ENCODE peak calls at places on chromosomes 16 and 17, in four cellular contexts. X, T, P and M are unnamed samples.

GRCh38 chr16:50152386-50152806 is 710 bp upstream of the TENT4B start:
- DNase-seq in X (no peak), T (no peak), P (no peak), M (peak; percentile 74)

GRCh38 chr16:4703906-4704305 is 10.5 kb downstream of the NUDT16L1 start:
- DNase-seq in X (no peak), T (no peak), P (no peak), M (no peak)

GRCh38 chr17:80632046-80632581 is 87.5 kb downstream of the RPTOR start:
- DNase-seq in X (no peak), T (no peak), P (no peak), M (no peak)

GRCh38 chr17:14123579-14124278 is 54.4 kb downstream of the COX10 start:
- DNase-seq in X (no peak), T (no peak), P (no peak), M (no peak)

GRCh38 chr17:10435096-10435495 is 13.3 kb upstream of the MYH8 start:
- DNase-seq in X (no peak), T (no peak), P (no peak), M (no peak)

GRCh38 chr17:6455321-6455705 is 11.1 kb downstream of the PIMREG start:
- DNase-seq in X (no peak), T (no peak), P (no peak), M (peak; percentile 38)

GRCh38 chr16:9033125-9033830 is 58.2 kb upstream of the HAPSTR1 start:
- DNase-seq in X (peak; percentile 25), T (no peak), P (no peak), M (no peak)

GRCh38 chr17:32876414-32877163 is at the start of gene MYO1D:
- DNase-seq in X (no peak), T (no peak), P (peak; percentile 84), M (peak; percentile 56)

GRCh38 chr17:59002848-59003247 is 103.8 kb downstream of the TRIM37 start:
- DNase-seq in X (no peak), T (no peak), P (no peak), M (no peak)

GRCh38 chr17:16140854-16141253 is 74.5 kb downstream of the NCOR1 start:
- DNase-seq in X (no peak), T (no peak), P (no peak), M (no peak)

GRCh38 chr17:70313031-70313430 is 143.7 kb downstream of the KCNJ2 start:
- DNase-seq in X (no peak), T (no peak), P (no peak), M (no peak)

GRCh38 chr17:44122825-44123355 is 551 bp downstream of the HDAC5 start:
- DNase-seq in X (no peak), T (no peak), P (no peak), M (peak; percentile 57)

GRCh38 chr16:31213877-31214704 is at the start of gene TRIM72:
- DNase-seq in X (no peak), T (no peak), P (no peak), M (no peak)

GRCh38 chr17:77471984-77472836 is 331.4 kb downstream of the SEC14L1 start:
- DNase-seq in X (no peak), T (no peak), P (no peak), M (no peak)

GRCh38 chr17:81509048-81509686 is 3.4 kb downstream of the ACTG1 start:
- DNase-seq in X (peak; percentile 43), T (no peak), P (no peak), M (peak; percentile 20)

GRCh38 chr17:74272731-74273201 is 1.3 kb upstream of the DNAI2 start:
- DNase-seq in X (no peak), T (no peak), P (no peak), M (no peak)

GRCh38 chr16:31223044-31223443 is 6.1 kb upstream of the PYDC1 start:
- DNase-seq in X (no peak), T (no peak), P (no peak), M (no peak)

GRCh38 chr17:10738516-10739258 is 8.9 kb upstream of the TMEM220 start:
- DNase-seq in X (no peak), T (no peak), P (no peak), M (no peak)

GRCh38 chr16:89013111-89013510 is 36.1 kb upstream of the CBFA2T3 start:
- DNase-seq in X (no peak), T (no peak), P (peak; percentile 32), M (no peak)

GRCh38 chr16:89010210-89010925 is 33.4 kb upstream of the CBFA2T3 start:
- DNase-seq in X (no peak), T (no peak), P (peak; percentile 44), M (no peak)

GRCh38 chr16:89012622-89012995 is 35.6 kb upstream of the CBFA2T3 start:
- DNase-seq in X (no peak), T (no peak), P (peak; percentile 17), M (no peak)

GRCh38 chr16:89013692-89014455 is 36.9 kb upstream of the CBFA2T3 start:
- DNase-seq in X (no peak), T (no peak), P (peak; percentile 53), M (no peak)

DNA sequence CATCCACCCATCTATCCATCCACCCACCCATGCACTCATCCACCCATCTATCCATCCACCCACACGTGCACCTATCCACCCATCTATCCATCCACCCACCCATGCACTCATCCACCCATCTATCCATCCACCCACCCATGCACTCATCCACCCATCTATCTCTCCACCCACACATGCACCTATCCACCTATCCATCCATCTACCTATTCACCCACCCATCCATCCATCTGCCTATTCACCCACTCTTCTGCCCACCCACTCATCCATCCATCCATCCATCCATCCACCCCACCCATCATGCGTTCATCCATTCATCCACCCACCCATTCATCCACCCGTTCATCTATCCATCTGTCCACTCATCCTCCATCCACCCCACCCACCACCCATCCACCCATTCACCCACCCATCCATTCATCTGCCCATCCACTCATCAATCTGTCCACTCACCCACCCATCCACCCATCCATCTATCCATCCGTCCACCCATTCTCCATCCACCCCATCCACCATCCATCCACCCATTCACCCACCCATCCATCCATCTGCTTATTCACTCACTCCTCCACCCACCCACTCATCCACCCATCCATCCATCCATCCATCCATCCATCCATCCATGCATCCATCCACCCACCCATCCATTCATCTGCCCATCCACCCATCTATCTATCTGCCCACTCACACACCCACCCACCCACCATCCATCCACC is 35.1 kb upstream of the CBFA2T3 start:
- DNase-seq in X (no peak), T (no peak), P (peak; percentile 11), M (no peak)
- H3K27me3 ChIP-seq in X (no peaks in the 10 kb centered on the region), T (no peaks in the 10 kb centered on the region), P (peaks cover 58% of the 10 kb centered on the region), M (no peaks in the 10 kb centered on the region)

GRCh38 chr17:8175795-8176196 is 384 bp downstream of the TMEM107 start:
- DNase-seq in X (peak; percentile 30), T (no peak), P (peak; percentile 70), M (no peak)

GRCh38 chr17:8173056-8173870 is 2.9 kb downstream of the TMEM107 start:
- DNase-seq in X (peak; percentile 88), T (peak; percentile 96), P (peak; percentile 85), M (peak; percentile 92)

GRCh38 chr17:8176998-8177731 is 985 bp upstream of the TMEM107 start:
- DNase-seq in X (no peak), T (no peak), P (no peak), M (no peak)

GRCh38 chr17:8176197-8176940 is at the start of gene TMEM107:
- DNase-seq in X (peak; percentile 91), T (no peak), P (peak; percentile 92), M (peak; percentile 86)

DNA sequence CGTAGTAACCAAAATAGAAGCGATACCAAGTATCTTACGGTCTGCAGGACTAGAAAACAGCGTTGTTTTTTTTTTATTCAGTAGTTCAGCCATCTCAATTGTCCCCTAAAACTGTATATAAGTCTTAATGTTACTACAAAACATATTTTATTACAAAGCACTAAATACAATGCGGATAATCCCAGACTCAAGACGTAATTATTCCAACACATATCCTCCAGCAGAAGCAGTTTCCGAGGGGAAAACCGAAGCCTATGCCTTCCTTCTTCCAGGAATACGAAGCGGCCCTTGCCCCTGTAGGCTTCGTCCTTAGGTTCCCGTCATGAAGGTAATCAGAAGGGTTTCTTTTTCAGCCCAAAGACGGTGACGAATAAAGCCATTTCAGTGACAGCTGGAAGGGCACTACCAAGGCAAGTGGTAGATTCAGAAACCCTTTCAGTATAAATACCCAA is 2.3 kb downstream of the TMEM107 start:
- DNase-seq in X (no peak), T (no peak), P (no peak), M (no peak)
- H3K4me3 ChIP-seq in X (peak overlapping the region; percentile 21), T (peak overlapping the region; percentile 60), P (peak overlapping the region; percentile 54), M (peak overlapping the region; percentile 52)

GRCh38 chr17:72163474-72163873 is 42.7 kb downstream of the SOX9 start:
- DNase-seq in X (no peak), T (no peak), P (no peak), M (no peak)
- H3K27me3 ChIP-seq in X (no peaks in the 10 kb centered on the region), T (peaks cover 3% of the 10 kb centered on the region), P (no peaks in the 10 kb centered on the region), M (no peaks in the 10 kb centered on the region)

DNA sequence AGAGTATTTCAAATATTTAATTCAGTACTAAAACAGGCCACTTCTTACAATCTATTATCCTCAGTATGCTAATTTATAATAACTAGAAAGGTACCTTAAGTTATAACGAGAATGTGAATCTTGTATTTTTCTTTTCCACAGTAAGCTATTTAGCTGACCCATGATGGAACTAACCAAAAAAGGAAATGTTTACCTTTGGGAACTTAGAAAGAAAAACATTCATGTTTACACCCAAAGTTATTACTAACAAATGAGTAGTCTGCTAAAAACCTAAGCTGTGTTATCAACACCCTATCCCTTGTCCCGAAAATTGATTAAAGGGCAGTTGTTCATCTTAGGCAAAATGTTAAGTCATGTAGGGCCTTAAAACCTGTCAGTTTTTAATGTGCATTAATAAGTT is 8.1 kb downstream of the GNA13 start:
- DNase-seq in X (no peak), T (no peak), P (no peak), M (no peak)
- H3K4me3 ChIP-seq in X (no peak overlapping the region), T (no peak overlapping the region), P (no peak overlapping the region), M (no peak overlapping the region)

GRCh38 chr16:1758923-1759322 is 12.4 kb downstream of the NME3 start:
- DNase-seq in X (no peak), T (no peak), P (no peak), M (no peak)

GRCh38 chr16:1760911-1761310 is 10.4 kb downstream of the NME3 start:
- DNase-seq in X (no peak), T (no peak), P (no peak), M (no peak)

GRCh38 chr16:1759511-1759910 is 11.8 kb downstream of the NME3 start:
- DNase-seq in X (no peak), T (no peak), P (no peak), M (no peak)

GRCh38 chr16:1754204-1754603 is 17.1 kb downstream of the NME3 start:
- DNase-seq in X (no peak), T (no peak), P (no peak), M (no peak)

DNA sequence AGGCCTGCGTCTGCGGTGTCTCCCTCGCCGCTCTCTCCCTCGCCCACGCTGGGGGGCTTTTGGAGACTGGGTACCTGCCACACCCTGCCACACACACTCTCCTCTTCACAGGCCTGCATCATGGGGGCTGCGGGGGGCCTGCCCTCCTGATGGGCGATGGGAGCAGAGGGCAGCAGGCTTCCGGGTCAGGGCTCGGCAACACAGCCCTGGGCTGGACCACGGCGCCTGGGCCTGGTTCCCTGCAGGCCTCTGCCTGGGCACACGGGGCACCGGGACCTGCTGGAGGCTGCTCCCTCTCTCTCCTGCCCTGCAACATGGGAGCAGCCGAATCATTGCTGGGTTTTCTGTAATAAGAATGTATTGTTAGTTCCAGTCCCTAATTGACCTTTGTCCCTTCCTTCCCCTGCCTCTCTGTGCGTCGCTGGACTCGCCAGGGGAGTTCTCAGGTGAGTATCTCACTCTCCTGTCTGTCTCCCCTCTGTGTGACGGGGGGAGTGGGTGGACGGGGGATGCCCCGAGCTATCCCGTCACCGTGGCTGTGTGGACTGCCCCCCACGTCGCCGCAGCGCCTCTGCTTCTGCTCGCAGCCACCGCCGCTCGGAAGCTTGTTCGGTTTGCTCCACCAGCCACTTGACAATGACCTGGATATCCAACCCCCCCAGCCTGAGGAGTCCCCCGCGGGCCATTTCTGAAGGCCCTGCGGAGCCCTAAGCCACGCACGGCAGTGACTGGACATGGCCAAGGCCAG is 13.5 kb downstream of the NME3 start:
- DNase-seq in X (no peak), T (no peak), P (no peak), M (no peak)
- H3K27me3 ChIP-seq in X (no peaks in the 10 kb centered on the region), T (no peaks in the 10 kb centered on the region), P (no peaks in the 10 kb centered on the region), M (no peaks in the 10 kb centered on the region)